ENCODE peak calls at places on chromosomes 13 and 19, in six cellular contexts. X is spleen, S is tibial nerve, N is cardiac muscle cell, C is pancreas, I is IMR-90. M is an unnamed sample.

GRCh38 chr13:27919299-27919933 is 384 bp upstream of the PDX1 start:
- DNase-seq in X (no peak), S (no peak), N (no peak), C (no peak), I (no peak), M (no peak)

GRCh38 chr19:38831142-38831605 is 420 bp downstream of the ECH1 start:
- DNase-seq in X (peak), S (peak), N (peak), C (peak), I (peak), M (peak)

GRCh38 chr13:97306646-97307045 is 84.5 kb downstream of the MBNL2 start:
- DNase-seq in X (no peak), S (no peak), N (peak), C (no peak), I (no peak), M (no peak)

GRCh38 chr19:12666305-12667048 is at the start of the genes MAN2B1 and WDR83:
- DNase-seq in X (peak), S (peak), N (peak), C (peak), I (peak), M (peak)

GRCh38 chr19:18023596-18024212 is 15.7 kb downstream of the ARRDC2 start:
- DNase-seq in X (peak), S (peak), N (peak), C (no peak), I (no peak), M (no peak)

GRCh38 chr13:32261567-32261966 is 53.6 kb downstream of the ZAR1L start:
- DNase-seq in X (no peak), S (peak), N (peak), C (peak), I (peak), M (no peak)

GRCh38 chr13:109737606-109738005 is 48.8 kb downstream of the IRS2 start:
- DNase-seq in X (no peak), S (no peak), N (peak), C (no peak), I (peak), M (no peak)

GRCh38 chr13:90485441-90485840 is 862.0 kb upstream of the MIR17HG start:
- DNase-seq in X (no peak), S (peak), N (peak), C (no peak), I (peak), M (no peak)

GRCh38 chr19:47697863-47698609 is 15.2 kb upstream of the EHD2 start:
- DNase-seq in X (peak), S (peak), N (peak), C (peak), I (peak), M (peak)

GRCh38 chr19:20444202-20444885 is 121.2 kb downstream of the ZNF737 start:
- DNase-seq in X (no peak), S (no peak), N (no peak), C (no peak), I (no peak), M (no peak)

GRCh38 chr19:15758379-15758778 is 20.6 kb downstream of the OR10H3 start:
- DNase-seq in X (no peak), S (no peak), N (no peak), C (no peak), I (no peak), M (no peak)

GRCh38 chr19:801030-801860 is 4.0 kb downstream of the PTBP1 start:
- DNase-seq in X (no peak), S (no peak), N (peak), C (peak), I (no peak), M (no peak)

GRCh38 chr19:39946532-39946931 is 12.1 kb upstream of the FCGBP start:
- DNase-seq in X (no peak), S (no peak), N (peak), C (no peak), I (no peak), M (no peak)

GRCh38 chr19:15216363-15216762 is 15.6 kb upstream of the NOTCH3 start:
- DNase-seq in X (no peak), S (no peak), N (no peak), C (no peak), I (no peak), M (no peak)

GRCh38 chr13:66940113-66940512 is 290.0 kb downstream of the PCDH9 start:
- DNase-seq in X (no peak), S (no peak), N (peak), C (no peak), I (no peak), M (no peak)

GRCh38 chr13:113211774-113212173 is 2.4 kb downstream of the CUL4A start:
- DNase-seq in X (no peak), S (no peak), N (no peak), C (no peak), I (no peak), M (peak)

GRCh38 chr13:113853518-113854237 is 10.2 kb downstream of the GAS6 start:
- DNase-seq in X (peak), S (no peak), N (peak), C (no peak), I (peak), M (no peak)

GRCh38 chr19:54010474-54010873 is 19.0 kb downstream of the CACNG6 start:
- DNase-seq in X (no peak), S (no peak), N (no peak), C (no peak), I (no peak), M (no peak)

GRCh38 chr19:17687857-17688784 is at the start of gene UNC13A:
- DNase-seq in X (peak), S (no peak), N (peak), C (peak), I (peak), M (peak)

GRCh38 chr13:104683789-104684188 is 1617.6 kb upstream of the SLC10A2 start:
- DNase-seq in X (no peak), S (no peak), N (no peak), C (no peak), I (no peak), M (no peak)

GRCh38 chr19:1469200-1469935 is 9.6 kb downstream of the C19orf25 start:
- DNase-seq in X (peak), S (no peak), N (no peak), C (no peak), I (no peak), M (no peak)

GRCh38 chr13:106132216-106132615 is 403.2 kb downstream of the EFNB2 start:
- DNase-seq in X (no peak), S (no peak), N (no peak), C (no peak), I (no peak), M (no peak)

GRCh38 chr13:33322474-33322827 is 36.9 kb upstream of the STARD13 start:
- DNase-seq in X (no peak), S (no peak), N (peak), C (no peak), I (peak), M (no peak)

GRCh38 chr13:111874981-111875380 is 192.0 kb upstream of the SOX1 start:
- DNase-seq in X (no peak), S (no peak), N (no peak), C (no peak), I (no peak), M (no peak)

GRCh38 chr13:114076329-114076761 is 56.1 kb downstream of the RASA3 start:
- DNase-seq in X (no peak), S (no peak), N (no peak), C (no peak), I (no peak), M (no peak)

GRCh38 chr19:34976611-34977010 is 12.6 kb upstream of the ZNF792 start:
- DNase-seq in X (no peak), S (no peak), N (no peak), C (no peak), I (no peak), M (no peak)

GRCh38 chr19:24078688-24079087 is 8.3 kb upstream of the ZNF254 start:
- DNase-seq in X (no peak), S (no peak), N (no peak), C (no peak), I (no peak), M (no peak)

GRCh38 chr19:34229721-34230120 is 24.6 kb upstream of the GARRE1 start:
- DNase-seq in X (no peak), S (no peak), N (no peak), C (no peak), I (no peak), M (no peak)

GRCh38 chr13:102779426-102780159 is 6.0 kb upstream of the TEX30 start:
- DNase-seq in X (no peak), S (no peak), N (peak), C (no peak), I (no peak), M (peak)

GRCh38 chr19:48506138-48506733 is 5.4 kb downstream of the LMTK3 start:
- DNase-seq in X (no peak), S (no peak), N (peak), C (no peak), I (peak), M (no peak)

GRCh38 chr13:81957121-81957520 is 1616.2 kb upstream of the SPRY2 start:
- DNase-seq in X (no peak), S (no peak), N (no peak), C (no peak), I (no peak), M (no peak)

GRCh38 chr19:58355891-58356235 is 2.6 kb upstream of the A1BG start:
- DNase-seq in X (no peak), S (no peak), N (no peak), C (no peak), I (no peak), M (no peak)

GRCh38 chr13:28540612-28541011 is 45.7 kb upstream of the FLT1 start:
- DNase-seq in X (no peak), S (no peak), N (peak), C (no peak), I (peak), M (no peak)

GRCh38 chr19:48393559-48394330 is at the start of gene GRIN2D:
- DNase-seq in X (no peak), S (no peak), N (peak), C (no peak), I (peak), M (peak)

GRCh38 chr13:82654851-82655517 is 1227.3 kb downstream of the SLITRK1 start:
- DNase-seq in X (no peak), S (peak), N (peak), C (no peak), I (peak), M (no peak)

GRCh38 chr19:12544401-12544876 is 6.8 kb downstream of the ZNF564 start:
- DNase-seq in X (no peak), S (no peak), N (peak), C (no peak), I (peak), M (no peak)

GRCh38 chr19:49512970-49513745 is 697 bp downstream of the FCGRT start:
- DNase-seq in X (peak), S (peak), N (no peak), C (peak), I (no peak), M (peak)

GRCh38 chr19:50739132-50739746 is 16.1 kb downstream of the CLEC11A start:
- DNase-seq in X (no peak), S (no peak), N (no peak), C (no peak), I (no peak), M (no peak)
- H3K27ac ChIP-seq in X (no peak), S (no peak), N (no peak), C (no peak), I (no peak), M (no peak)

DNA sequence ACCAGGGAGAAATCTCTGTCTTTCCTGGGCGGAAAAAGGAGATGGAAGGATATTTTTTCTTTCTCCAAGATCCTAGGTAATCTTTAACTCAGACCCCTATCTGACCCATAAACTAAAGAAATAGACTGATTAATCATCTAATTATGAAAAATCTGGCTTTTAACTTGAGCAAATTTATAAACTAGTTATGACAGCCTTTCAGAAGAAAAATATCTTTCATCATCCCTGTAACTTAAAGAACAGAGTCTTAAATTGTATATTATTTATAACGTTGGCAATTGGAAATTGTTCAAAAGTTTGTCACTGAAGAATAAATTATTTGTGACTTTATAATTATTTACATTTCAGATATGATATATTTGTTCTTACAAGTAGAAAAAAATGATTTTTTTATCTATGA is 34.4 kb downstream of the SPRY2 start:
- DNase-seq in X (no peak), S (no peak), N (no peak), C (no peak), I (no peak), M (no peak)
- H3K4me3 ChIP-seq in X (no peak), S (no peak), N (no peak), C (no peak), I (no peak), M (no peak)

DNA sequence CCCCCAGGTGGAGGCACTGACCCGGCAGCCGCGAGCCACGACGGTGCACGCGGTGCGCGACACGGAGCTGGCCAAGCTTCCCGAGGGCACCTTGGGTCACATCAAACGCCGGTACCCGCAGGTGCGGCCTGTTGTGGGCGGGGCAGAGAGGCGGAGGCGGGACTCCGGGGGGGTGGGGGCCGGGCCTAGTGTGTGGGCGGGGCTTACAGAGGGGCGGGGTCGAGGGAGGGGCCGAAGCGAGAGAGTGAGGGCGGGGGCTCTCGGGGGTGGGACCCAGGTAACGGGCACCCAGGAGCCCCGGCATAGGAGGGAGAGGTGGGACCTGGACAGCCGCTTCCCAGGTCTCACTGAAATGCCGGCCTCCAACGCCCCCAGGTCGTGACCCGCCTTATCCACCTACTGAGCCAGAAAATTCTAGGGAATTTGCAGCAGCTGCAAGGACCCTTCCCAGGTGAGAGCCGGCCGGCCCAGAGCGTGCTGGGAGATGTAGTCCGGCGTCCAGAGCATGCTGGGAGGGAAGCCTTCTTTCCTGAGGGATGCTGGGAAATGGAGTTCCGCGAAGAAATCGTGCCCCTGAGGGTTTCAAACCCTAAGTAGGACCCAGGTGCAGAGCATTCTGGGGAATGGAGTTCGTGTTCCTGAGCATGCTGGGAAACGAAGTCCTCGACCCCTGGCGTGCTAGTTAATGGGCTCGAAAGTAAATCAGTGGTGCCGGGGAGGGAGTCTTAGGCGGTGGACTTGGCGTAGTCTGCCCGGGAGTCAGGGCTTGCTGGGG is 15.7 kb downstream of the PNPLA6 start:
- DNase-seq in X (no peak), S (no peak), N (peak), C (peak), I (peak), M (peak)
- H3K27ac ChIP-seq in X (no peak), S (no peak), N (no peak), C (peak), I (no peak), M (no peak)

GRCh38 chr19:3179739-3180293 is 1.2 kb downstream of the S1PR4 start:
- DNase-seq in X (peak), S (no peak), N (no peak), C (no peak), I (no peak), M (no peak)

GRCh38 chr19:3176715-3177501 is 1.7 kb upstream of the S1PR4 start:
- DNase-seq in X (peak), S (no peak), N (no peak), C (no peak), I (peak), M (no peak)

GRCh38 chr19:3178973-3179738 is 587 bp downstream of the S1PR4 start:
- DNase-seq in X (no peak), S (no peak), N (no peak), C (no peak), I (no peak), M (no peak)

GRCh38 chr19:3175761-3176714 is 2.5 kb upstream of the S1PR4 start:
- DNase-seq in X (no peak), S (peak), N (no peak), C (no peak), I (peak), M (no peak)

GRCh38 chr19:3178377-3178972 is at the start of gene S1PR4:
- DNase-seq in X (peak), S (no peak), N (no peak), C (no peak), I (no peak), M (no peak)
- H3K4me3 ChIP-seq in X (peak), S (peak), N (no peak), C (no peak), I (no peak), M (no peak)

M was measured in WERI-Rb-1.